ENCODE peak calls at places on chromosome 10, in six cellular contexts. One of them, this sample, is unnamed.
A peak's percentile ranks its signal among the peaks of the same experiment; 100 is the strongest.

GRCh38 chr10:77086081-77086480 is 551.5 kb downstream of the KCNMA1 start:
- DNase-seq in glutamatergic neuron: no peak
- DNase-seq in mucosa of descending colon: no peak
- DNase-seq in IMR-90: no peak
- DNase-seq in A549: no peak
- DNase-seq in AG09319: no peak
- DNase-seq in this sample: no peak

GRCh38 chr10:112435013-112435619 is 11.6 kb downstream of the ZDHHC6 start:
- DNase-seq in IMR-90: peak; percentile 60
- DNase-seq in glutamatergic neuron: no peak
- DNase-seq in AG09319: peak; percentile 5
- DNase-seq in A549: peak; percentile 40
- DNase-seq in mucosa of descending colon: no peak
- DNase-seq in this sample: no peak

GRCh38 chr10:91596821-91597396 is 36.0 kb downstream of the PPP1R3C start:
- DNase-seq in AG09319: no peak
- DNase-seq in glutamatergic neuron: no peak
- DNase-seq in mucosa of descending colon: no peak
- DNase-seq in IMR-90: peak; percentile 85
- DNase-seq in A549: peak; percentile 87
- DNase-seq in this sample: no peak

GRCh38 chr10:30782543-30783461 is 153.2 kb upstream of the LYZL2 start:
- DNase-seq in mucosa of descending colon: no peak
- DNase-seq in IMR-90: peak; percentile 68
- DNase-seq in AG09319: no peak
- DNase-seq in glutamatergic neuron: peak; percentile 31
- DNase-seq in A549: no peak
- DNase-seq in this sample: no peak

GRCh38 chr10:120475844-120476791 is 19.1 kb downstream of the PLPP4 start:
- DNase-seq in AG09319: no peak
- DNase-seq in glutamatergic neuron: no peak
- DNase-seq in IMR-90: no peak
- DNase-seq in mucosa of descending colon: peak; percentile 13
- DNase-seq in A549: no peak
- DNase-seq in this sample: no peak

GRCh38 chr10:128086003-128086863 is 40.0 kb downstream of the MKI67 start:
- DNase-seq in AG09319: no peak
- DNase-seq in mucosa of descending colon: no peak
- DNase-seq in glutamatergic neuron: peak; percentile 76
- DNase-seq in A549: no peak
- DNase-seq in IMR-90: no peak
- DNase-seq in this sample: no peak

GRCh38 chr10:83908506-83908905 is 230.8 kb upstream of the GHITM start:
- DNase-seq in mucosa of descending colon: no peak
- DNase-seq in glutamatergic neuron: no peak
- DNase-seq in IMR-90: no peak
- DNase-seq in A549: no peak
- DNase-seq in AG09319: no peak
- DNase-seq in this sample: no peak

GRCh38 chr10:53430974-53431373 is 658.4 kb upstream of the MBL2 start:
- DNase-seq in AG09319: no peak
- DNase-seq in IMR-90: no peak
- DNase-seq in A549: no peak
- DNase-seq in mucosa of descending colon: no peak
- DNase-seq in glutamatergic neuron: no peak
- DNase-seq in this sample: no peak

GRCh38 chr10:69383485-69384089 is 33.1 kb downstream of the TACR2 start:
- DNase-seq in AG09319: no peak
- DNase-seq in IMR-90: peak; percentile 84
- DNase-seq in A549: peak; percentile 35
- DNase-seq in mucosa of descending colon: no peak
- DNase-seq in glutamatergic neuron: peak; percentile 65
- DNase-seq in this sample: no peak

GRCh38 chr10:67520924-67521520 is 175.0 kb downstream of the CTNNA3 start:
- DNase-seq in glutamatergic neuron: no peak
- DNase-seq in AG09319: no peak
- DNase-seq in IMR-90: peak; percentile 72
- DNase-seq in A549: peak; percentile 65
- DNase-seq in mucosa of descending colon: peak; percentile 31
- DNase-seq in this sample: peak; percentile 10

GRCh38 chr10:73110345-73110849 is at the start of gene NUDT13:
- DNase-seq in AG09319: no peak
- DNase-seq in glutamatergic neuron: peak; percentile 57
- DNase-seq in mucosa of descending colon: peak; percentile 86
- DNase-seq in A549: peak; percentile 84
- DNase-seq in IMR-90: peak; percentile 73
- DNase-seq in this sample: no peak

GRCh38 chr10:63573068-63573697 is 52.0 kb downstream of the REEP3 start:
- DNase-seq in AG09319: peak; percentile 78
- DNase-seq in A549: no peak
- DNase-seq in glutamatergic neuron: no peak
- DNase-seq in IMR-90: peak; percentile 87
- DNase-seq in mucosa of descending colon: no peak
- DNase-seq in this sample: peak; percentile 66

GRCh38 chr10:91843083-91843482 is 44.9 kb downstream of the TNKS2 start:
- DNase-seq in A549: no peak
- DNase-seq in glutamatergic neuron: no peak
- DNase-seq in IMR-90: no peak
- DNase-seq in mucosa of descending colon: no peak
- DNase-seq in AG09319: no peak
- DNase-seq in this sample: no peak

GRCh38 chr10:73759512-73760115 is 15.4 kb downstream of the SEC24C start:
- DNase-seq in mucosa of descending colon: no peak
- DNase-seq in A549: no peak
- DNase-seq in AG09319: no peak
- DNase-seq in IMR-90: no peak
- DNase-seq in glutamatergic neuron: no peak
- DNase-seq in this sample: no peak

GRCh38 chr10:110919349-110919931 is at the start of gene SHOC2:
- DNase-seq in IMR-90: no peak
- DNase-seq in mucosa of descending colon: no peak
- DNase-seq in A549: no peak
- DNase-seq in glutamatergic neuron: peak; percentile 96
- DNase-seq in AG09319: no peak
- DNase-seq in this sample: peak; percentile 20

GRCh38 chr10:129959544-129960492 is 4.3 kb downstream of the EBF3 start:
- DNase-seq in AG09319: no peak
- DNase-seq in IMR-90: no peak
- DNase-seq in mucosa of descending colon: no peak
- DNase-seq in A549: no peak
- DNase-seq in glutamatergic neuron: peak; percentile 35
- DNase-seq in this sample: no peak

GRCh38 chr10:35641430-35642015 is 573 bp downstream of the FZD8 start:
- DNase-seq in glutamatergic neuron: peak; percentile 49
- DNase-seq in A549: peak; percentile 42
- DNase-seq in IMR-90: peak; percentile 42
- DNase-seq in AG09319: no peak
- DNase-seq in mucosa of descending colon: no peak
- DNase-seq in this sample: no peak

GRCh38 chr10:124242365-124242764 is 149.0 kb upstream of the CHST15 start:
- DNase-seq in IMR-90: no peak
- DNase-seq in A549: no peak
- DNase-seq in AG09319: no peak
- DNase-seq in glutamatergic neuron: no peak
- DNase-seq in mucosa of descending colon: no peak
- DNase-seq in this sample: no peak

GRCh38 chr10:58653139-58653538 is 140.5 kb downstream of the BICC1 start:
- DNase-seq in mucosa of descending colon: no peak
- DNase-seq in AG09319: no peak
- DNase-seq in A549: no peak
- DNase-seq in glutamatergic neuron: no peak
- DNase-seq in IMR-90: peak; percentile 48
- DNase-seq in this sample: no peak

GRCh38 chr10:21791276-21791675 is 212.3 kb downstream of the DNAJC1 start:
- DNase-seq in A549: no peak
- DNase-seq in AG09319: no peak
- DNase-seq in glutamatergic neuron: no peak
- DNase-seq in IMR-90: no peak
- DNase-seq in mucosa of descending colon: no peak
- DNase-seq in this sample: no peak

GRCh38 chr10:91435241-91435640 is 25.1 kb downstream of the HECTD2 start:
- DNase-seq in IMR-90: no peak
- DNase-seq in A549: no peak
- DNase-seq in mucosa of descending colon: no peak
- DNase-seq in AG09319: no peak
- DNase-seq in glutamatergic neuron: no peak
- DNase-seq in this sample: no peak

GRCh38 chr10:31142026-31142425 is 110.4 kb upstream of the ZNF438 start:
- DNase-seq in AG09319: no peak
- DNase-seq in mucosa of descending colon: no peak
- DNase-seq in A549: no peak
- DNase-seq in IMR-90: peak; percentile 90
- DNase-seq in glutamatergic neuron: no peak
- DNase-seq in this sample: no peak

GRCh38 chr10:100996678-100997363 is 2.8 kb upstream of the LZTS2 start:
- DNase-seq in mucosa of descending colon: peak; percentile 59
- DNase-seq in A549: peak; percentile 40
- DNase-seq in IMR-90: no peak
- DNase-seq in AG09319: no peak
- DNase-seq in glutamatergic neuron: peak; percentile 65
- DNase-seq in this sample: no peak

GRCh38 chr10:118407026-118407425 is 64.9 kb upstream of the FAM204A start:
- DNase-seq in IMR-90: no peak
- DNase-seq in glutamatergic neuron: no peak
- DNase-seq in AG09319: no peak
- DNase-seq in A549: no peak
- DNase-seq in mucosa of descending colon: no peak
- DNase-seq in this sample: no peak

GRCh38 chr10:110141185-110141584 is 66.2 kb upstream of the MXI1 start:
- DNase-seq in A549: no peak
- DNase-seq in IMR-90: peak; percentile 21
- DNase-seq in AG09319: no peak
- DNase-seq in glutamatergic neuron: no peak
- DNase-seq in mucosa of descending colon: peak; percentile 50
- DNase-seq in this sample: no peak

GRCh38 chr10:62038609-62039190 is 137.2 kb downstream of the ARID5B start:
- DNase-seq in glutamatergic neuron: peak; percentile 65
- DNase-seq in mucosa of descending colon: peak; percentile 85
- DNase-seq in AG09319: no peak
- DNase-seq in A549: peak; percentile 74
- DNase-seq in IMR-90: peak; percentile 78
- DNase-seq in this sample: no peak

GRCh38 chr10:72794260-72794659 is 99.3 kb upstream of the OIT3 start:
- DNase-seq in A549: peak; percentile 53
- DNase-seq in mucosa of descending colon: no peak
- DNase-seq in glutamatergic neuron: no peak
- DNase-seq in IMR-90: peak; percentile 47
- DNase-seq in AG09319: no peak
- DNase-seq in this sample: no peak

GRCh38 chr10:86439544-86439943 is 72.9 kb upstream of the GRID1 start:
- DNase-seq in mucosa of descending colon: peak; percentile 53
- DNase-seq in IMR-90: peak; percentile 97
- DNase-seq in glutamatergic neuron: no peak
- DNase-seq in AG09319: peak; percentile 77
- DNase-seq in A549: peak; percentile 88
- DNase-seq in this sample: peak; percentile 87

GRCh38 chr10:1141261-1141660 is 85.1 kb downstream of the WDR37 start:
- DNase-seq in glutamatergic neuron: no peak
- DNase-seq in AG09319: no peak
- DNase-seq in IMR-90: no peak
- DNase-seq in A549: no peak
- DNase-seq in mucosa of descending colon: no peak
- DNase-seq in this sample: no peak
- TF ChIP-seq CTCF in glutamatergic neuron: no peak
- TF ChIP-seq CTCF in AG09319: no peak
- TF ChIP-seq CTCF in IMR-90: no peak
- TF ChIP-seq CTCF in A549: no peak
- TF ChIP-seq CTCF in mucosa of descending colon: no peak
- TF ChIP-seq CTCF in this sample: no peak

GRCh38 chr10:131899695-131900349 is 986 bp upstream of the PPP2R2D start:
- DNase-seq in IMR-90: no peak
- DNase-seq in glutamatergic neuron: no peak
- DNase-seq in mucosa of descending colon: no peak
- DNase-seq in A549: no peak
- DNase-seq in AG09319: no peak
- DNase-seq in this sample: no peak
- TF ChIP-seq CTCF in IMR-90: no peak
- TF ChIP-seq CTCF in glutamatergic neuron: peak; percentile 63
- TF ChIP-seq CTCF in mucosa of descending colon: no peak
- TF ChIP-seq CTCF in A549: no peak
- TF ChIP-seq CTCF in AG09319: no peak
- TF ChIP-seq CTCF in this sample: peak; percentile 1

DNA sequence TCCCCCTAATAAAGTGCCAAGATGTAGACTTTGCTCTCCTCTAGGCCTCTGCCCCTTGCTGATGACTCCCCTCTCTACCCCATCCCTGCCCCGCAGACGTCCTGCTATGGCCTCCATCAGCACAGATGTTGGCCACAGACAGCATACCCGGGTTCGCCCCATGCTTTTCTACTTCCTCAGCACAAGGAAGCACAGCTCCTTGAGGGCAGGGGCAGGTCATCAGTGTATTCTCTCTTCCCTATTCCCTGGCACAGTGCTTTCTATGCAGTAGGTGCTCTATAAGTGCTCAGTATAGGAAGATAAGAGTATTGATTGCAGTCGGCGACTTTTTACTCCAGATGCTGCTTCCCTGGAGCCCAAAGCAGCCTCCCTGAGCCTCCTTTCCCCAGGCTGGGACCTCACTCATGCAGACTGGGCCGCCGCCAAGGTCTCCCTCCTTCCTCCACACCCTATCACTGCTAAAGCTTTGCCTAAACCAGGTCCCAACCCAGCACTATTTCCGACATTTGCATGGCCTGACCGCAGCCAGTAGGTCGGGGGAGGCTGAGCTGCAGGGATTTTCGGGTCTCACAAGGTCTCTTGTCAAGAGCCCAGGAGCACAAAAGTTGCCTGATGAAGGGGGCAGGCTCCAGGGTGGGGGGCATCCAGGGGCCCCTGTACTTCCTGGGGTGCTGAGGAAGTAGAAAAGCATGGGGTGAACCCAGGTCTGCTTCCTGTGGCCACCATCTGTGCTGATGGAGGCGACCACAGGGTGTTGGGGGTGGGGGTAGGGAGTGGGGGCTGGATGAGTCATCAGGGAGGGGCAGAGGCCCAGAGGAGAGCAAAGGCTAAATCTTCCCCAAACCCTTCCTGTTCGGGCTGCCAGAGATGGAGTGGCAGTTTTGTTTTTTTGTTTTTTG is 8.0 kb downstream of the CALHM3 start:
- DNase-seq in AG09319: no peak
- DNase-seq in glutamatergic neuron: no peak
- DNase-seq in A549: no peak
- DNase-seq in IMR-90: no peak
- DNase-seq in mucosa of descending colon: peak; percentile 54
- DNase-seq in this sample: no peak
- TF ChIP-seq CTCF in AG09319: no peak
- TF ChIP-seq CTCF in glutamatergic neuron: no peak
- TF ChIP-seq CTCF in A549: no peak
- TF ChIP-seq CTCF in IMR-90: no peak
- TF ChIP-seq CTCF in mucosa of descending colon: no peak
- TF ChIP-seq CTCF in this sample: no peak

DNA sequence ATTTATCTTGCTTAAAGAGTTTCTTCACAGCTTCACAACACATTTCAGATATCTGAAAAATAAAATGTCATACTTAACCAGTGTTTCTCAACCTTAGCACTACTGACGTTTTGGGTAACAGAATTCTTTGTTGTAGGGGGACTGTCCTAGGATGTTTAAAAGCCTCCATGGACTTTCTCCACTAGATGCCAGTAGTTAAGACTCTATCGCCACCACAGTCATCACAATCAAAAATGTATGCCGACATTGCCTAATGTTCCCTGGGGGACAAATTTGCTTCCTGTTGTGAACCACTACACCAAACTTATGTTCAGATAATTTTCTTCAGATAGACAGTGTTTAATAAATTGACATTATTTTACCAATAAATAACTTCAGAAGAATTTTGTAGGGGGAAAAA is 13.4 kb downstream of the NOC3L start:
- DNase-seq in AG09319: no peak
- DNase-seq in IMR-90: no peak
- DNase-seq in A549: peak; percentile 32
- DNase-seq in glutamatergic neuron: no peak
- DNase-seq in mucosa of descending colon: no peak
- DNase-seq in this sample: no peak
- TF ChIP-seq CTCF in AG09319: no peak
- TF ChIP-seq CTCF in IMR-90: no peak
- TF ChIP-seq CTCF in A549: peak; percentile 11
- TF ChIP-seq CTCF in glutamatergic neuron: no peak
- TF ChIP-seq CTCF in mucosa of descending colon: no peak
- TF ChIP-seq CTCF in this sample: no peak

This sample was measured in AG04450.